ENCODE peak calls at places on chromosome 1, in ten cellular contexts. E is neural progenitor cell; K is activated T-cell treated with anti-CD3 and anti-CD28 coated beads, Interleukin-2, amount 50 U/mL, for 72 hours; T is left ventricle myocardium inferior; U is CD4-positive, CD25-positive, alpha-beta regulatory T cell; V is GM23338; P is EH; J is fibroblast of mammary gland; Q is AG08395; Z is GM12864. H is an unnamed sample.

GRCh38 chr1:202165267-202165941 is 5.0 kb upstream of the PTPN7 start:
- DNase-seq in U (no peak), Z (no peak), P (no peak), E (no peak), V (peak), J (no peak), T (no peak), Q (no peak), K (peak), H (no peak)

GRCh38 chr1:175373786-175374623 is 181.4 kb upstream of the KIAA0040 start:
- DNase-seq in P (peak), T (no peak), V (peak), Q (peak), K (peak), E (peak), Z (no peak), J (no peak), U (no peak), H (peak)

GRCh38 chr1:36342426-36343185 is 19.2 kb upstream of the EVA1B start:
- DNase-seq in J (peak), K (peak), Q (peak), T (no peak), Z (no peak), P (peak), E (peak), V (peak), U (peak), H (peak)

GRCh38 chr1:53638641-53639035 is 100.3 kb downstream of the GLIS1 start:
- DNase-seq in U (no peak), K (no peak), E (no peak), Z (no peak), J (no peak), Q (no peak), P (no peak), T (no peak), V (no peak), H (no peak)

GRCh38 chr1:211017066-211017691 is 116.8 kb downstream of the KCNH1 start:
- DNase-seq in V (no peak), E (no peak), Q (no peak), K (no peak), Z (no peak), P (peak), T (no peak), U (no peak), J (no peak), H (no peak)

GRCh38 chr1:6832789-6833188 is 47.5 kb downstream of the CAMTA1 start:
- DNase-seq in Z (no peak), P (no peak), E (no peak), V (no peak), J (no peak), U (no peak), Q (no peak), K (no peak), T (no peak), H (no peak)

GRCh38 chr1:92095868-92096267 is 15.7 kb downstream of the BTBD8 start:
- DNase-seq in Q (no peak), E (no peak), P (no peak), K (no peak), T (no peak), V (no peak), J (no peak), Z (no peak), U (no peak), H (no peak)

GRCh38 chr1:151763990-151764389 is 694 bp upstream of the MRPL9 start:
- DNase-seq in Z (no peak), J (peak), Q (peak), K (no peak), V (no peak), E (no peak), P (peak), T (no peak), U (no peak), H (no peak)

GRCh38 chr1:79749607-79750006 is 743.1 kb upstream of the ADGRL4 start:
- DNase-seq in K (no peak), P (peak), J (no peak), Q (no peak), E (no peak), T (no peak), Z (no peak), U (no peak), V (no peak), H (no peak)

GRCh38 chr1:18299441-18300338 is 181.0 kb upstream of the KLHDC7A start:
- DNase-seq in E (peak), V (peak), U (no peak), P (no peak), Z (no peak), J (peak), T (no peak), Q (no peak), K (peak), H (no peak)

GRCh38 chr1:209900734-209901133 is 37.3 kb upstream of the SYT14 start:
- DNase-seq in K (no peak), T (no peak), Q (peak), J (peak), E (no peak), P (peak), V (no peak), Z (no peak), U (no peak), H (no peak)

GRCh38 chr1:165592945-165593823 is 37.9 kb upstream of the MGST3 start:
- DNase-seq in Z (peak), Q (peak), T (peak), J (peak), P (peak), E (peak), U (peak), V (peak), K (peak), H (peak)

GRCh38 chr1:167439301-167439988 is 78.9 kb downstream of the CD247 start:
- DNase-seq in J (peak), U (no peak), K (peak), T (no peak), V (peak), E (peak), Z (no peak), Q (peak), P (peak), H (no peak)